ENCODE peak calls at places on chromosomes 1 and 21, in nine cellular contexts. I is IMR-90, D is NB4, L is K562, U is heart left ventricle, V is thyroid gland, M is spleen, N is adrenal gland, J is A549. S is an unnamed sample.

GRCh38 chr1:1082239-1083180 is 8.4 kb upstream of the RNF223 start:
- DNase-seq in N (peak; percentile 12), U (peak; percentile 15), J (no peak), D (no peak), V (peak; percentile 3), L (no peak), M (peak; percentile 70), I (no peak), S (peak; percentile 24)

GRCh38 chr1:37682334-37682987 is 9.9 kb upstream of the CDCA8 start:
- DNase-seq in D (peak; percentile 76), V (peak; percentile 65), I (peak; percentile 61), U (peak; percentile 69), N (peak; percentile 75), M (peak; percentile 84), J (peak; percentile 44), L (peak; percentile 69), S (peak; percentile 70)

GRCh38 chr1:79899914-79900313 is 893.4 kb upstream of the ADGRL4 start:
- DNase-seq in M (no peak), I (peak; percentile 100), U (no peak), L (no peak), N (no peak), D (no peak), J (no peak), V (no peak), S (no peak)

GRCh38 chr1:6389971-6390370 is 3.6 kb downstream of the ACOT7 start:
- DNase-seq in M (no peak), D (no peak), J (no peak), L (no peak), I (no peak), U (no peak), V (peak; percentile 75), N (no peak), S (no peak)

GRCh38 chr1:59025898-59026426 is 242.1 kb upstream of the JUN start:
- DNase-seq in L (no peak), M (no peak), I (peak; percentile 47), N (no peak), J (no peak), U (no peak), D (no peak), V (peak; percentile 54), S (no peak)

GRCh38 chr1:58804853-58805252 is 21.0 kb upstream of the JUN start:
- DNase-seq in V (no peak), U (no peak), J (no peak), L (no peak), M (no peak), N (no peak), D (no peak), I (no peak), S (no peak)

GRCh38 chr1:29655145-29655544 is 418.8 kb downstream of the PTPRU start:
- DNase-seq in N (no peak), M (no peak), V (no peak), L (no peak), J (no peak), U (no peak), I (no peak), D (no peak), S (peak; percentile 10)

GRCh38 chr21:29105218-29105617 is 25.2 kb upstream of the MAP3K7CL start:
- DNase-seq in V (no peak), N (no peak), M (no peak), D (no peak), J (no peak), L (no peak), I (peak; percentile 63), U (no peak), S (no peak)

GRCh38 chr1:77757616-77758015 is 2.0 kb downstream of the USP33 start:
- DNase-seq in I (peak; percentile 52), U (no peak), V (no peak), L (no peak), D (peak; percentile 16), N (no peak), M (no peak), J (no peak), S (no peak)

GRCh38 chr1:54474500-54475235 is 68.5 kb upstream of the SSBP3 start:
- DNase-seq in N (no peak), L (peak; percentile 93), I (no peak), V (peak; percentile 35), U (peak; percentile 45), M (no peak), J (no peak), D (no peak), S (no peak)

GRCh38 chr1:147080013-147080661 is 92.1 kb downstream of the PRKAB2 start:
- DNase-seq in V (no peak), I (no peak), J (no peak), M (no peak), L (no peak), U (no peak), D (peak; percentile 4), N (no peak), S (no peak)

GRCh38 chr1:221576268-221576667 is 165.6 kb downstream of the DUSP10 start:
- DNase-seq in J (peak; percentile 59), N (no peak), I (peak; percentile 96), D (peak; percentile 2), L (no peak), U (no peak), V (no peak), M (no peak), S (no peak)

GRCh38 chr1:29259802-29260441 is 23.6 kb downstream of the PTPRU start:
- DNase-seq in J (no peak), I (no peak), V (peak; percentile 52), D (peak; percentile 15), U (peak; percentile 73), L (peak; percentile 99), M (no peak), N (peak; percentile 61), S (peak; percentile 44)

GRCh38 chr1:6460349-6461236 is 5.4 kb downstream of the TNFRSF25 start:
- DNase-seq in U (no peak), V (no peak), D (no peak), M (peak; percentile 86), I (no peak), J (no peak), N (no peak), L (no peak), S (peak; percentile 36)

GRCh38 chr1:56472860-56473259 is 106.5 kb downstream of the PLPP3 start:
- DNase-seq in L (no peak), D (peak; percentile 72), N (no peak), V (no peak), I (no peak), J (no peak), U (no peak), M (no peak), S (no peak)

GRCh38 chr1:27102707-27103468 is 52.0 kb downstream of the SLC9A1 start:
- DNase-seq in V (peak; percentile 67), L (peak; percentile 89), I (peak; percentile 40), U (peak; percentile 81), M (peak; percentile 94), D (peak; percentile 74), J (peak; percentile 47), N (peak; percentile 78), S (peak; percentile 84)

GRCh38 chr1:205325334-205325884 is 3.9 kb upstream of the NUAK2 start:
- DNase-seq in U (no peak), N (peak; percentile 67), V (peak; percentile 66), D (peak; percentile 66), L (peak; percentile 65), M (no peak), J (peak; percentile 87), I (peak; percentile 84), S (peak; percentile 69)

DNA sequence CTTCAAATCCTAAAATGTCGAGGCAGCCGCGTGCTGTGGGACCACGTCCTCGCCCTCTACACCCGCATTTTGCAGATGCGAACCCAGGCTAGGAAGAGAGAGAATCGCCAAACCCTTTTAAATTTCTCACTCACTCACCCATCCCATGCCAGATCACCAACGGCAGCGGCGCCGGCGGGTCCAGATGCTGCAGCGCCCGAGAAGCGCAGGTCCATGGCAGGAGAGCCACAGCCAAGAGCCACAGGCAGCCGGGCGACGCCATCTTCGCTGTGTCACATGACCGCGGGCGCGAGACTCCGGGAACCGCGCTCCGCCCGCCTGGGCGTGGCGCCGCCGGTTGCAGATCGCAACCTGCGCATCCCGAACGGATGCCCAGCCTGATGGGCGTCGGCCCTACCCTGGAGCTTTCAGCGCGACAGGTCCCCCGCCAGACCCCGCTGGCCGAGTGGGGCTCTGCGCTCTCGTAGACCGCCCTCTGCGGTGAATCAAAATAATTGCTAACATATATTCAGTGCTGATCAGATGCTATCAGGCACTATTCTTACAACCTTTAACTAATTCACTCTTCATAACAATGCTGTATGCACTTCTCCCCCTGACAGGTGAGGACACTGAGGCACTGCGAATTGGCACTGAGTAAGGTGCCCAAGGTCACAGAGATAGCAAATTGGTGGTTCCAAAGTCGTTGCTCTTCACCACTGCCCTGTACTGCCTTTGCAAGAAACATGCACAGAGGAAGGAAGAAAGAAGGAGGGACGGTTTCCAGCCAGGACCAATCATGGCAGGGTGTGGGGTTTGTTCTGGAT is at the start of gene PPT1:
- DNase-seq in M (peak; percentile 96), D (peak; percentile 79), N (peak; percentile 71), L (peak; percentile 91), V (peak; percentile 76), U (peak; percentile 84), I (peak; percentile 55), J (peak; percentile 71), S (peak; percentile 79)
- TF ChIP-seq POLR2A in M (no peak), D (peak; percentile 51), N (peak; percentile 44), L (peak; percentile 92), V (no peak), U (peak; percentile 46), I (peak; percentile 43), J (peak; percentile 77), S (no peak)

DNA sequence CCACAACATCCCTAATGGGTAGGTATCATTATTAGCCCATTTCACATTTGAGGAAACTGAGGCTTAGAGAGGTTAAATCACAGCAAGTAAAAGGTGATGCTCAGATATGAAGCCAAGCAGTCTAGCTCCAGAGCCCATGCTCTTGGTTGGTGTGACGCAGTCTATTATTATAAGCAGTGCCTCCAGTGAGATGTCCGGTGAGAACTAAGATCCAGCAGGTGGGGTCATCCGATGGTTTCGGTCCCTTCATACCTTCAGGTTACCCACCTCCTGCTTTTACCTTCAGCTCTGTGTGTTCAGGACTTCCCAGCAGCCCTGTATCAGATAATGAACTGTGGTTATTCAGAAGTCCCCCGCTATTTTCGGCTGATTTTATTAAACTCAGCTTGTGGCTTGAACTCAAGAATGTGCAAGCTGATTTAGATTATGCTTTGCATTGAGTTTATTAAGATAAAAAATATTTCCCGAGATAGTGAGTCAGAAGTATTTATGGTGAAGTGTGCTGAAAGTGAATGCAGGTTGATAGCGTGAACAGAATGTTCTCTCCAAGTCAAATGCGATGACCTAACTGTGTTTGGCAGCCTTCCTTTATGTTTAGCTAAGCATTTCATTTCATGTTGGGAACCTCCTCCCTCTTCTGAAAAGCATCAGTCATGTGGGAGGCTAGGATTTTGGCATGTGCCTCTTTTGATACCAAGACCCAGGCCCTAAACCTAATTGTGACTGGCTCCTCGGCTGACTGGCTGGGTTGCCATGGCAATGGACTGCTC is 160.9 kb upstream of the UBE2U start:
- DNase-seq in V (no peak), M (no peak), D (no peak), L (no peak), J (no peak), I (peak; percentile 98), N (no peak), U (peak; percentile 34), S (peak; percentile 57)
- H3K4me3 ChIP-seq in V (no peak overlapping the region), M (no peak overlapping the region), D (no peak overlapping the region), L (no peak overlapping the region), J (no peak overlapping the region), I (no peak overlapping the region), N (no peak overlapping the region), U (no peak overlapping the region), S (no peak overlapping the region)

GRCh38 chr1:218242171-218242570 is 42.9 kb upstream of the RRP15 start:
- DNase-seq in D (no peak), V (no peak), L (no peak), N (no peak), U (no peak), J (no peak), I (peak; percentile 1), M (no peak), S (no peak)
- TF ChIP-seq POLR2A in D (no peak), V (no peak), L (no peak), N (no peak), U (no peak), J (no peak), I (no peak), M (no peak), S (no peak)

GRCh38 chr1:24501371-24502167 is 1.1 kb upstream of the RCAN3 start:
- DNase-seq in V (peak; percentile 16), I (no peak), D (peak; percentile 83), U (no peak), M (peak; percentile 85), J (peak; percentile 44), L (no peak), N (no peak), S (peak; percentile 32)
- H3K4me3 ChIP-seq in V (peak overlapping the region; percentile 72), I (peak overlapping the region; percentile 88), D (peak overlapping the region; percentile 75), U (peak overlapping the region; percentile 95), M (peak overlapping the region; percentile 68), J (peak overlapping the region; percentile 68), L (peak overlapping the region; percentile 67), N (peak overlapping the region; percentile 88), S (peak overlapping the region; percentile 57)

S was measured in stomach.